ENCODE peak calls at places on chromosomes 16 and 17, in four cellular contexts. G is CD8-positive, alpha-beta memory T cell; J is body of pancreas; D is kidney. W is an unnamed sample. For H3K4me1, the result is how much of the 10 kb centered on the place peaks cover.

GRCh38 chr16:9098377-9099090 is 7.1 kb downstream of the HAPSTR1 start:
- DNase-seq in J (no peak), G (no peak), D (peak), W (no peak)

GRCh38 chr17:77454560-77455095 is 313.9 kb downstream of the SEC14L1 start:
- DNase-seq in D (no peak), J (no peak), G (no peak), W (no peak)

GRCh38 chr17:1792495-1793446 is 30.9 kb downstream of the SERPINF1 start:
- DNase-seq in J (no peak), G (no peak), D (no peak), W (no peak)

GRCh38 chr17:29710891-29711418 is 88.2 kb upstream of the CORO6 start:
- DNase-seq in G (no peak), J (no peak), D (no peak), W (no peak)

GRCh38 chr17:31078290-31078689 is 16.5 kb upstream of the NF1 start:
- DNase-seq in G (no peak), J (no peak), D (no peak), W (no peak)

GRCh38 chr17:57638284-57638683 is 106.8 kb downstream of the CCDC182 start:
- DNase-seq in G (no peak), D (no peak), J (no peak), W (no peak)

GRCh38 chr17:726331-726919 is 6.0 kb upstream of the TLCD3A start:
- DNase-seq in D (peak), G (no peak), J (peak), W (no peak)

GRCh38 chr17:17732892-17733670 is 51.8 kb downstream of the RAI1 start:
- DNase-seq in G (no peak), D (no peak), J (peak), W (no peak)

GRCh38 chr17:65314212-65314611 is 177.0 kb downstream of the RGS9 start:
- DNase-seq in G (no peak), D (no peak), J (no peak), W (no peak)

GRCh38 chr16:76683051-76683450 is 405.9 kb downstream of the CNTNAP4 start:
- DNase-seq in D (no peak), G (no peak), J (no peak), W (no peak)

GRCh38 chr17:2371183-2372130 is 29.4 kb downstream of the MNT start:
- DNase-seq in J (no peak), G (no peak), D (no peak), W (no peak)

GRCh38 chr17:74280093-74280513 is 6.1 kb downstream of the DNAI2 start:
- DNase-seq in D (no peak), J (no peak), G (peak), W (peak)

GRCh38 chr16:57510016-57510871 is 24.0 kb upstream of the DOK4 start:
- DNase-seq in J (no peak), D (peak), G (no peak), W (no peak)

GRCh38 chr16:31472559-31473203 is 729 bp downstream of the TGFB1I1 start:
- DNase-seq in D (peak), G (no peak), J (peak), W (no peak)

GRCh38 chr16:86026136-86026905 is 127.4 kb downstream of the IRF8 start:
- DNase-seq in J (no peak), D (peak), G (no peak), W (no peak)

GRCh38 chr17:20284575-20284974 is 182.8 kb downstream of the LGALS9B start:
- DNase-seq in J (no peak), D (no peak), G (no peak), W (no peak)

GRCh38 chr16:85474808-85475207 is 138.3 kb upstream of the GSE1 start:
- DNase-seq in J (no peak), G (no peak), D (no peak), W (no peak)

GRCh38 chr16:15517743-15518142 is 83.4 kb downstream of the BMERB1 start:
- DNase-seq in J (no peak), G (no peak), D (no peak), W (no peak)

GRCh38 chr17:49530118-49530517 is 35.0 kb downstream of the NGFR start:
- DNase-seq in D (no peak), G (no peak), J (no peak), W (no peak)

GRCh38 chr17:8436169-8436932 is 667 bp downstream of the NDEL1 start:
- DNase-seq in D (peak), J (peak), G (peak), W (peak)

GRCh38 chr17:17784599-17785264 is 52.1 kb downstream of the SREBF1 start:
- DNase-seq in G (no peak), J (peak), D (no peak), W (no peak)

GRCh38 chr17:43169561-43170139 is 1.4 kb upstream of the NBR1 start:
- DNase-seq in G (no peak), D (peak), J (peak), W (no peak)

GRCh38 chr16:67284699-67285646 is 5.6 kb downstream of the PLEKHG4 start:
- DNase-seq in G (no peak), J (peak), D (peak), W (no peak)

DNA sequence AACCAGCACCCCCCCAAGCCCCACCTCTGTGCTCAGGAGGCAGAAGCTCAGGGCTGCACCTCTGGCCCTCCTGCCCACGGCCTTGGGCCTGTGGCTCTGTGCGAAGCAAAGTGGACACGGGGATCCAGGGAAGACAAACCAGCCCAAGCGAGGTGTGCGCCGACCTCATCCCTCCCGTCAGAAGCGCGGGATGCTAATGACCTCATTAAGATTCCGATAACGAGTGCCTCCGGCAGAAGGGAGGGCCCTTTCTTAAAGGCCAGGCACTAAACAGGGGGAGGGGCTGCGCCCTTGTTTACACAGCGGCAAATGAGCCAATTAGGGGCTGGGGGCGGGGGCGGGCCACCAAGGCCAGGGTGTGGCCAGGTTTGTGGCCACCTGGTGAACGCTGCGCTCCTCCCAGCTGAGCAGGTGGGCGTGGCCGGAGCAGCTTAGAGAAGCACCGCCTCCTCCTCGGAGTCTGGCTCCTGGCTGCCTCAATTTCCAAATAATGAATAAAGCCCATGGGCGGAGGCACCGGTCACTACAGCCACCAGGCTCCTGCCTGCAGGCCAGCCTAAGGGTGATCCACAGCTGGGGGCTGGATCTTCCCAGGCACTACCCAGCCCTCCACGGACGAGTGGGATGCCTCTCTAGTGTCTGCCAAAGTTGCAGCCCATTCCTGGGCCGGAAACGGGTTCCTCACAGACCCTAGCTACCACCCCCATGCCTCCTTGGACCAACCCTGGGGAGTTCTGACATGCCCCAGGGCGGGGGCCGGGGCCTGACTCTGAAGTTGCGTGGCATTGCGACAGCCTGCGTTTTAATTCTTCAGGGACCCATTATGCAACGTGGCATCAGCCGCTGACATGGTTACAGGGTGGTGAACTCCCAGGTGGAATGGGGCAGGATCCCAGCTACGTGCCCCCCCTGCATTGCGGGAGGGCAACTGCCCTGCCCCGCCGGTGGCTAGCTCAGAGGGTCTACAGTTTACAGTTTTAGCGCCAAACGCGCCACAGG is 3.0 kb downstream of the CBX4 start:
- DNase-seq in G (no peak), J (peak), D (peak), W (no peak)
- H3K4me3 ChIP-seq in G (peak), J (no peak), D (peak), W (peak)

DNA sequence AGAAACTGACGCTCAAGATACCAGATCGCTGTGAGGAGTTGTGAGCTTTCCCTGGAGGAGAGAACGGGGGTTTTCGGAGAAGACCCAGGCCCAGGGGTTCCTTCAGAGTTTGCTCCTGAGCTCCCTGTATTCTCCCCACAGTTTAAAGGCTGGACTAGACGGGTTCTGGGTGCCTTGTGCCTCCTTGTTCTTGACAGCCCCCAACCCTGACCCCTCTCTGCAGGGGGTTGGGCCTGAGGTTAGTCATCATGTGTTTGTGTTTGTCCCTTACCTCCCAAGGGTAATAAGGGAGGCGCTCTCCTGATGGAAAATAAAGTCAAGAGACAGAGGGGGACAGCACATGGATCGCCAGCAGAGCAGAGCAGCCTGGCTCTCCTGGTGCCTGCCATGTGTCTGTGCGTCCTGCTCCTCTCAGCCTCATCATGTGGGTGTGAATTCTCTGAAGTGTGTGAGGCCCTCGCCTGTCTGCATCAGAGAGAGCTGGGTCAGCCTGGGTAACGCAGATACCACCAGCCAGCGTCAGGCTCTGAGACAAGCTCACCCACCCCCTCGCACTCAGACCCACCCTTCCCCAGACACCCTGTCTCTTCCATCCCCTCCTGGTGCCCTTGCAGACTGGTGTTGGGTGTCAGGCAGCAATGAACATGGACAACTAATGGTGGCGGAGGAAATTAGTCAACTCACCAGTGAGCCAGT is 8.8 kb downstream of the HEXIM2 start:
- DNase-seq in G (no peak), D (peak), J (no peak), W (no peak)
- H3K4me1 ChIP-seq in G (under half), D (under half), J (under half), W (under half)

GRCh38 chr17:82838386-82839063 is 1.3 kb downstream of the ZNF750 start:
- DNase-seq in J (peak), G (no peak), D (no peak), W (no peak)
- H3K4me3 ChIP-seq in J (no peak), G (no peak), D (peak), W (no peak)

GRCh38 chr17:70185280-70185679 is 15.9 kb downstream of the KCNJ2 start:
- DNase-seq in G (no peak), J (no peak), D (no peak), W (no peak)
- H3K4me1 ChIP-seq in G (under half), J (under half), D (under half), W (under half)

DNA sequence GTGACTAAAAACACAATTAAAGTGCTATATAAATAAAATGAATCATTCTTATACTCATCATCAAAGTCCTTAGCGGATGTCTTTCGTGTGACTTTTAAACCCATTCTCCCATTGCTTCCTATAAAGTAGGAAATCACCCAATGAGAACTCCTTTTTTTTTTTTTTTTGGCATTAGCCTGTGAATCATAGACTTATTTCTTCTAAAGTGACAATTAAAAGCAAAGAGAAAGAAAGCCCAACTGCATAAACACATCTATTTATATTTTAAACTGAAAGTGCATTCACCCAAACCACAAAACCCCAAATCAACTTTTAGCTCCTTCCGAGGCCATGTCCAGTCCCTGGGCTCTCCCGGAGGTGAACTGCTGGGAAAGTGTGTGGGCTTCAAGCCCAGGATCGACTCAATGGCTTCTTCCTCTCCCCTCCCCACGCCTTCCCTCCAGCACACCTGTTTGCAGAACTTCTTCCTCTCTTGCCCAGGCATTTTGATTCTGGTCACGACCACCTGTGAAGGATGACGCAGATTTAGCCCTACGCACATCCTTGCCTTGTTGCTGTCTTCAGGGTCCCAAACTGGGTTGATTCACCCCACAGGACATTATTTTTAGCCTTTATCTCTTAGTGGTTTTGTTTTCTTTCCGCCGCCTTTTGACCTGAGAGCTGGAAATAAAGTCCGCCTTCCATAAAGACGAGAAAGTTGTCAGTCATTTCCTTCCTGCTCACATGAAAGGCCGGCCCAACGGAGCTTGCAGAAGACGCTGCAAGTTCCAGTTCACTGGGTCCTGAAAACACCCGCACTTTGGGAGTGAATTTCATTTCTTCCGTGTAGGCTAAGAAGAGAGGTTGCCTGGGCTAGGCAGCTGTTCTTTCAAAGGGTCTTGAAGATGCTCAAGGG is 166.8 kb downstream of the MAP2K6 start:
- DNase-seq in J (no peak), D (no peak), G (no peak), W (no peak)
- H3K4me3 ChIP-seq in J (no peak), D (peak), G (peak), W (peak)

DNA sequence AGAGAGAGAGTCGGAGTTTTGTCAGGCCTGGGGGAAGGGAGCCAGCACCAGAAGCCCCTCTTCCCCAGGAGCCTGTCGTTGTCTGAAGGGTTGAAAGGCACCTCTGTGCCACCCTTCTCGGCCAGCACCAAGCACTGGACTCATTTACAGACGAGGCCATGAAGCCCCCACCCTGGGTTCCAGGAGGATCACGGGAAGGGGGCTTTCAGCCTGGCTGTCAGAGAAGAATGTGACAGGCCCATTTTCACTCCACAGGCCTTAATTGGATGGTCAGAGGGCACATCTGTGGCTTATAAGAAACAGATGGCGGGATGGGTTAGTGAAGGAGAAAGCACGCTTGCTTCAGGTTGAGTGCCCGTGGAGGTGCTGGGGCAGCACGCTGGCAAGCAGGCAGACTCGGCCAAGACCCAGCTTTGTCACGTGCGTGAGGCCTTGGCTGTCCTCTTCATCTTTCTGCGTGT is 140.7 kb downstream of the CLEC16A start:
- DNase-seq in J (no peak), G (no peak), D (no peak), W (no peak)
- H3K4me1 ChIP-seq in J (under half), G (under half), D (under half), W (under half)

GRCh38 chr17:60141111-60142018 is 8.4 kb upstream of the CA4 start:
- DNase-seq in G (no peak), J (peak), D (peak), W (no peak)
- H3K4me3 ChIP-seq in G (no peak), J (no peak), D (no peak), W (no peak)